ENCODE peak calls at places on chromosomes 12 and 14, in four cellular contexts. W is occipital lobe; R is activated CD4-positive, alpha-beta T cell treated with anti-CD3 and anti-CD28 coated beads for 24 hours; C is pons. V is an unnamed sample.

GRCh38 chr12:130053641-130054040 is 108.6 kb upstream of the FZD10 start:
- DNase-seq in R (no peak), W (no peak), C (peak; percentile 14), V (no peak)

GRCh38 chr12:128813392-128813791 is 10.4 kb downstream of the SLC15A4 start:
- DNase-seq in W (no peak), C (no peak), R (no peak), V (no peak)

GRCh38 chr14:43503508-43503907 is 1003.6 kb downstream of the FSCB start:
- DNase-seq in C (no peak), R (no peak), W (no peak), V (no peak)

GRCh38 chr12:65083581-65083980 is 37.5 kb downstream of the WIF1 start:
- DNase-seq in C (no peak), W (no peak), R (no peak), V (no peak)

GRCh38 chr14:42224053-42224888 is 617.6 kb downstream of the LRFN5 start:
- DNase-seq in W (peak; percentile 43), R (peak; percentile 0), C (peak; percentile 80), V (peak; percentile 68)

GRCh38 chr14:95137164-95137803 is 20.0 kb downstream of the DICER1 start:
- DNase-seq in W (no peak), C (no peak), R (no peak), V (no peak)

GRCh38 chr14:94548999-94549985 is 11.9 kb upstream of the SERPINA4 start:
- DNase-seq in R (peak; percentile 40), W (peak; percentile 21), C (peak; percentile 18), V (peak; percentile 31)

GRCh38 chr14:38958589-38958988 is 144.4 kb downstream of the SEC23A start:
- DNase-seq in C (no peak), R (no peak), W (no peak), V (no peak)

GRCh38 chr12:76303989-76304460 is 44.2 kb downstream of the BBS10 start:
- DNase-seq in W (no peak), C (no peak), R (no peak), V (no peak)

GRCh38 chr14:20512139-20512905 is 7.0 kb downstream of the RNASE10 start:
- DNase-seq in R (no peak), C (no peak), W (no peak), V (no peak)

GRCh38 chr12:12749433-12749832 is 32.3 kb downstream of the CDKN1B start:
- DNase-seq in R (no peak), W (no peak), C (peak; percentile 36), V (no peak)

GRCh38 chr12:25438638-25439037 is 114.4 kb downstream of the LMNTD1 start:
- DNase-seq in W (no peak), R (no peak), C (no peak), V (no peak)

GRCh38 chr14:69055125-69055524 is 76.0 kb upstream of the ACTN1 start:
- DNase-seq in W (no peak), C (no peak), R (no peak), V (no peak)

GRCh38 chr12:75809745-75810144 is 221.8 kb downstream of the PHLDA1 start:
- DNase-seq in C (no peak), R (no peak), W (no peak), V (no peak)

GRCh38 chr12:1115471-1116242 is 124.6 kb downstream of the ERC1 start:
- DNase-seq in W (no peak), C (no peak), R (no peak), V (no peak)

GRCh38 chr12:117255386-117255785 is 65.1 kb upstream of the FBXO21 start:
- DNase-seq in W (no peak), C (no peak), R (no peak), V (no peak)

GRCh38 chr14:52299692-52300278 is 14.3 kb upstream of the PTGER2 start:
- DNase-seq in C (peak; percentile 72), W (no peak), R (no peak), V (no peak)

GRCh38 chr14:81353691-81354323 is 46.3 kb downstream of the STON2 start:
- DNase-seq in R (no peak), C (no peak), W (no peak), V (no peak)

GRCh38 chr14:55122441-55122986 is 6.5 kb upstream of the LGALS3 start:
- DNase-seq in W (no peak), C (no peak), R (no peak), V (no peak)

GRCh38 chr12:31246470-31246850 is 79.5 kb downstream of the SINHCAF start:
- DNase-seq in W (no peak), R (no peak), C (no peak), V (no peak)